ENCODE peak calls at places on chromosomes 4 and X, in four cellular contexts. One of them, this sample, is unnamed.

GRCh38 chr4:154740462-154740861 is 3.3 kb upstream of the LRAT start:
- DNase-seq in AG04449: no peak
- DNase-seq in AG10803: no peak
- DNase-seq in dorsolateral prefrontal cortex: no peak
- DNase-seq in this sample: no peak

GRCh38 chrX:130174051-130174704 is 2.4 kb downstream of the RAB33A start:
- DNase-seq in AG10803: peak
- DNase-seq in dorsolateral prefrontal cortex: peak
- DNase-seq in AG04449: no peak
- DNase-seq in this sample: no peak

GRCh38 chr4:105182211-105182610 is 35.5 kb downstream of the TET2 start:
- DNase-seq in dorsolateral prefrontal cortex: no peak
- DNase-seq in AG04449: no peak
- DNase-seq in AG10803: no peak
- DNase-seq in this sample: no peak

GRCh38 chrX:83145910-83146309 is 362.2 kb upstream of the POU3F4 start:
- DNase-seq in AG04449: no peak
- DNase-seq in AG10803: no peak
- DNase-seq in dorsolateral prefrontal cortex: no peak
- DNase-seq in this sample: no peak

GRCh38 chr4:61511716-61512488 is 311.8 kb downstream of the ADGRL3 start:
- DNase-seq in AG10803: peak
- DNase-seq in AG04449: no peak
- DNase-seq in dorsolateral prefrontal cortex: no peak
- DNase-seq in this sample: no peak

GRCh38 chr4:98653890-98654867 is 4.2 kb downstream of the TSPAN5 start:
- DNase-seq in AG04449: peak
- DNase-seq in AG10803: peak
- DNase-seq in dorsolateral prefrontal cortex: no peak
- DNase-seq in this sample: peak

GRCh38 chr4:153790962-153791551 is 2.2 kb upstream of the SFRP2 start:
- DNase-seq in dorsolateral prefrontal cortex: no peak
- DNase-seq in AG10803: peak
- DNase-seq in AG04449: no peak
- DNase-seq in this sample: no peak

GRCh38 chrX:107565005-107565404 is 63.3 kb upstream of the PRPS1 start:
- DNase-seq in AG04449: no peak
- DNase-seq in AG10803: peak
- DNase-seq in dorsolateral prefrontal cortex: no peak
- DNase-seq in this sample: no peak

GRCh38 chr4:137393043-137393442 is 139.3 kb downstream of the PCDH18 start:
- DNase-seq in dorsolateral prefrontal cortex: no peak
- DNase-seq in AG10803: peak
- DNase-seq in AG04449: no peak
- DNase-seq in this sample: no peak

GRCh38 chr4:38366451-38366850 is 297.5 kb upstream of the KLF3 start:
- DNase-seq in AG04449: no peak
- DNase-seq in AG10803: peak
- DNase-seq in dorsolateral prefrontal cortex: no peak
- DNase-seq in this sample: no peak

GRCh38 chr4:1008840-1009646 is 2.4 kb upstream of the FGFRL1 start:
- DNase-seq in AG10803: no peak
- DNase-seq in AG04449: no peak
- DNase-seq in dorsolateral prefrontal cortex: no peak
- DNase-seq in this sample: no peak

GRCh38 chr4:146959692-146960091 is 14.0 kb upstream of the TTC29 start:
- DNase-seq in AG10803: no peak
- DNase-seq in AG04449: no peak
- DNase-seq in dorsolateral prefrontal cortex: no peak
- DNase-seq in this sample: no peak

GRCh38 chr4:148795156-148795864 is 353.1 kb upstream of the NR3C2 start:
- DNase-seq in AG04449: no peak
- DNase-seq in AG10803: no peak
- DNase-seq in dorsolateral prefrontal cortex: no peak
- DNase-seq in this sample: no peak

GRCh38 chr4:154686838-154687237 is 57.0 kb upstream of the LRAT start:
- DNase-seq in AG04449: no peak
- DNase-seq in dorsolateral prefrontal cortex: no peak
- DNase-seq in AG10803: no peak
- DNase-seq in this sample: no peak

GRCh38 chr4:68119921-68120320 is 9.7 kb downstream of the TMPRSS11F start:
- DNase-seq in AG04449: no peak
- DNase-seq in dorsolateral prefrontal cortex: no peak
- DNase-seq in AG10803: no peak
- DNase-seq in this sample: no peak

GRCh38 chr4:43855283-43855682 is 593.3 kb downstream of the KCTD8 start:
- DNase-seq in AG04449: no peak
- DNase-seq in dorsolateral prefrontal cortex: no peak
- DNase-seq in AG10803: no peak
- DNase-seq in this sample: no peak

GRCh38 chrX:6363193-6363592 is 134.5 kb upstream of the NLGN4X start:
- DNase-seq in AG04449: no peak
- DNase-seq in AG10803: no peak
- DNase-seq in dorsolateral prefrontal cortex: no peak
- DNase-seq in this sample: no peak

GRCh38 chr4:169723207-169723606 is 34.5 kb downstream of the HPF1 start:
- DNase-seq in AG10803: peak
- DNase-seq in AG04449: no peak
- DNase-seq in dorsolateral prefrontal cortex: no peak
- DNase-seq in this sample: no peak

GRCh38 chr4:84631573-84631972 is 48.6 kb downstream of the CDS1 start:
- DNase-seq in dorsolateral prefrontal cortex: no peak
- DNase-seq in AG10803: no peak
- DNase-seq in AG04449: no peak
- DNase-seq in this sample: no peak

GRCh38 chrX:346034-346813 is 27.6 kb upstream of the GTPBP6 start:
- DNase-seq in AG04449: no peak
- DNase-seq in AG10803: no peak
- DNase-seq in dorsolateral prefrontal cortex: no peak
- DNase-seq in this sample: no peak

GRCh38 chr4:54550415-54551171 is 107.2 kb upstream of the KIT start:
- DNase-seq in dorsolateral prefrontal cortex: no peak
- DNase-seq in AG10803: peak
- DNase-seq in AG04449: no peak
- DNase-seq in this sample: no peak

GRCh38 chr4:182582245-182582644 is 334.9 kb downstream of the DCTD start:
- DNase-seq in dorsolateral prefrontal cortex: no peak
- DNase-seq in AG10803: no peak
- DNase-seq in AG04449: no peak
- DNase-seq in this sample: no peak

GRCh38 chr4:107255596-107255995 is 219.5 kb upstream of the DKK2 start:
- DNase-seq in dorsolateral prefrontal cortex: no peak
- DNase-seq in AG10803: no peak
- DNase-seq in AG04449: no peak
- DNase-seq in this sample: no peak

GRCh38 chrX:118025193-118025592 is 91.4 kb downstream of the KLHL13 start:
- DNase-seq in AG10803: no peak
- DNase-seq in AG04449: no peak
- DNase-seq in dorsolateral prefrontal cortex: no peak
- DNase-seq in this sample: no peak

GRCh38 chr4:109216085-109216696 is 86.3 kb downstream of the COL25A1 start:
- DNase-seq in AG10803: no peak
- DNase-seq in AG04449: no peak
- DNase-seq in dorsolateral prefrontal cortex: no peak
- DNase-seq in this sample: no peak

GRCh38 chr4:173281420-173282333 is 52.5 kb downstream of the HMGB2 start:
- DNase-seq in dorsolateral prefrontal cortex: no peak
- DNase-seq in AG10803: no peak
- DNase-seq in AG04449: no peak
- DNase-seq in this sample: no peak

GRCh38 chr4:85092536-85092935 is 126.0 kb upstream of the WDFY3 start:
- DNase-seq in AG10803: no peak
- DNase-seq in dorsolateral prefrontal cortex: no peak
- DNase-seq in AG04449: no peak
- DNase-seq in this sample: no peak

GRCh38 chrX:13597928-13598327 is 28.5 kb downstream of the EGFL6 start:
- DNase-seq in AG10803: no peak
- DNase-seq in dorsolateral prefrontal cortex: no peak
- DNase-seq in AG04449: no peak
- DNase-seq in this sample: no peak

GRCh38 chr4:2798399-2799301 is 5.8 kb downstream of the SH3BP2 start:
- DNase-seq in dorsolateral prefrontal cortex: no peak
- DNase-seq in AG04449: no peak
- DNase-seq in AG10803: no peak
- DNase-seq in this sample: no peak

GRCh38 chrX:138756234-138756633 is 44.7 kb upstream of the FGF13 start:
- DNase-seq in AG10803: peak
- DNase-seq in AG04449: no peak
- DNase-seq in dorsolateral prefrontal cortex: no peak
- DNase-seq in this sample: no peak

GRCh38 chrX:49184294-49185061 is 1.7 kb downstream of the PRICKLE3 start:
- DNase-seq in AG10803: peak
- DNase-seq in dorsolateral prefrontal cortex: peak
- DNase-seq in AG04449: no peak
- DNase-seq in this sample: peak

GRCh38 chr4:47704693-47705325 is 133.1 kb downstream of the CORIN start:
- DNase-seq in dorsolateral prefrontal cortex: no peak
- DNase-seq in AG10803: peak
- DNase-seq in AG04449: no peak
- DNase-seq in this sample: no peak

GRCh38 chr4:28702571-28702970 is 1841.9 kb downstream of the STIM2 start:
- DNase-seq in dorsolateral prefrontal cortex: no peak
- DNase-seq in AG10803: peak
- DNase-seq in AG04449: no peak
- DNase-seq in this sample: no peak

GRCh38 chrX:153608821-153609220 is 9.9 kb upstream of the CCNQ start:
- DNase-seq in AG10803: peak
- DNase-seq in AG04449: no peak
- DNase-seq in dorsolateral prefrontal cortex: no peak
- DNase-seq in this sample: no peak

GRCh38 chrX:136453771-136454170 is 34.0 kb upstream of the BRS3 start:
- DNase-seq in dorsolateral prefrontal cortex: no peak
- DNase-seq in AG10803: no peak
- DNase-seq in AG04449: no peak
- DNase-seq in this sample: no peak

GRCh38 chr4:5019274-5019673 is at the start of gene CYTL1:
- DNase-seq in dorsolateral prefrontal cortex: no peak
- DNase-seq in AG10803: no peak
- DNase-seq in AG04449: no peak
- DNase-seq in this sample: no peak
- H3K4me3 ChIP-seq in dorsolateral prefrontal cortex: peak
- H3K4me3 ChIP-seq in AG10803: no peak
- H3K4me3 ChIP-seq in AG04449: peak
- H3K4me3 ChIP-seq in this sample: peak

GRCh38 chr4:152408514-152409327 is 127.2 kb downstream of the FBXW7 start:
- DNase-seq in dorsolateral prefrontal cortex: no peak
- DNase-seq in AG04449: no peak
- DNase-seq in AG10803: peak
- DNase-seq in this sample: peak
- TF ChIP-seq CTCF in dorsolateral prefrontal cortex: peak
- TF ChIP-seq CTCF in AG04449: peak
- TF ChIP-seq CTCF in AG10803: peak
- TF ChIP-seq CTCF in this sample: peak

GRCh38 chrX:147364896-147365295 is 546.8 kb upstream of the FMR1 start:
- DNase-seq in dorsolateral prefrontal cortex: no peak
- DNase-seq in AG10803: no peak
- DNase-seq in AG04449: no peak
- DNase-seq in this sample: no peak
- H3K4me3 ChIP-seq in dorsolateral prefrontal cortex: no peak
- H3K4me3 ChIP-seq in AG10803: no peak
- H3K4me3 ChIP-seq in AG04449: no peak
- H3K4me3 ChIP-seq in this sample: no peak

GRCh38 chr4:40283413-40283812 is 51.7 kb upstream of the CHRNA9 start:
- DNase-seq in AG04449: no peak
- DNase-seq in dorsolateral prefrontal cortex: no peak
- DNase-seq in AG10803: no peak
- DNase-seq in this sample: no peak

GRCh38 chr4:40281913-40282312 is 53.2 kb upstream of the CHRNA9 start:
- DNase-seq in AG10803: no peak
- DNase-seq in dorsolateral prefrontal cortex: no peak
- DNase-seq in AG04449: no peak
- DNase-seq in this sample: no peak

GRCh38 chr4:40281099-40281498 is 54.0 kb upstream of the CHRNA9 start:
- DNase-seq in dorsolateral prefrontal cortex: no peak
- DNase-seq in AG04449: no peak
- DNase-seq in AG10803: no peak
- DNase-seq in this sample: no peak

GRCh38 chr4:40280586-40280985 is 54.5 kb upstream of the CHRNA9 start:
- DNase-seq in AG04449: no peak
- DNase-seq in AG10803: no peak
- DNase-seq in dorsolateral prefrontal cortex: no peak
- DNase-seq in this sample: no peak

GRCh38 chr4:40283968-40284367 is 51.2 kb upstream of the CHRNA9 start:
- DNase-seq in AG04449: no peak
- DNase-seq in dorsolateral prefrontal cortex: no peak
- DNase-seq in AG10803: peak
- DNase-seq in this sample: peak
- TF ChIP-seq CTCF in AG04449: no peak
- TF ChIP-seq CTCF in dorsolateral prefrontal cortex: no peak
- TF ChIP-seq CTCF in AG10803: no peak
- TF ChIP-seq CTCF in this sample: peak